ENCODE peak calls at places on chromosomes 13 and 19, in five cellular contexts. I, E, W, U and A are unnamed samples.

GRCh38 chr19:11091343-11092153 is 2.3 kb downstream of the LDLR start:
- DNase-seq in W (peak), U (peak), I (peak), E (peak), A (peak)

GRCh38 chr19:24060687-24061356 is 26.2 kb upstream of the ZNF254 start:
- DNase-seq in E (no peak), W (no peak), U (no peak), I (no peak), A (no peak)

GRCh38 chr13:20359335-20359734 is 127.2 kb upstream of the GJB6 start:
- DNase-seq in U (peak), I (no peak), W (no peak), E (no peak), A (peak)

GRCh38 chr19:18093439-18094161 is 4.0 kb upstream of the MAST3 start:
- DNase-seq in W (no peak), I (no peak), U (peak), E (no peak), A (peak)

GRCh38 chr13:59710995-59711701 is 452.6 kb downstream of the DIAPH3 start:
- DNase-seq in U (no peak), W (no peak), I (no peak), E (no peak), A (no peak)

GRCh38 chr13:113758651-113759524 is at the start of gene TMEM255B:
- DNase-seq in U (peak), I (peak), W (peak), E (peak), A (peak)

GRCh38 chr19:12064266-12065099 is at the start of gene ZNF844:
- DNase-seq in W (peak), U (no peak), E (peak), I (peak), A (peak)

GRCh38 chr19:1259873-1260748 is 9.0 kb upstream of the CIRBP start:
- DNase-seq in E (no peak), W (peak), U (no peak), I (peak), A (no peak)

GRCh38 chr19:42252365-42253244 is 2.3 kb downstream of the ERF start:
- DNase-seq in W (no peak), E (peak), I (no peak), U (no peak), A (no peak)

GRCh38 chr13:43545317-43545874 is 241.4 kb downstream of the ENOX1 start:
- DNase-seq in W (no peak), E (no peak), I (no peak), U (no peak), A (no peak)

GRCh38 chr13:67408823-67409222 is 178.7 kb upstream of the PCDH9 start:
- DNase-seq in I (no peak), E (no peak), U (no peak), W (no peak), A (peak)

GRCh38 chr13:26051231-26052135 is at the start of gene SHISA2:
- DNase-seq in E (no peak), I (no peak), U (peak), W (no peak), A (peak)

GRCh38 chr19:8641908-8642547 is 11.6 kb downstream of the NFILZ start:
- DNase-seq in W (no peak), I (peak), U (peak), E (no peak), A (peak)